ENCODE peak calls at places on chromosomes 13 and 19, in eight cellular contexts. Q, N, Y, X, E, C, W and T are unnamed samples.

GRCh38 chr19:31013391-31013975 is 335.8 kb downstream of the TSHZ3 start:
- DNase-seq in N (no peak), Y (no peak), Q (no peak), E (no peak), X (no peak), C (no peak), W (no peak), T (no peak)

GRCh38 chr19:37583340-37583739 is 11.3 kb downstream of the ZNF571 start:
- DNase-seq in E (no peak), Y (no peak), C (no peak), Q (no peak), X (no peak), W (no peak), N (no peak), T (peak; percentile 55)

GRCh38 chr19:771332-771785 is 20.4 kb downstream of the MISP start:
- DNase-seq in Y (peak; percentile 55), E (peak; percentile 22), C (no peak), W (no peak), N (no peak), X (peak; percentile 39), Q (peak; percentile 22), T (peak; percentile 66)

GRCh38 chr19:54451331-54451871 is 2.4 kb downstream of the LENG8 start:
- DNase-seq in Q (peak; percentile 19), Y (no peak), E (no peak), N (no peak), C (no peak), X (peak; percentile 32), W (no peak), T (peak; percentile 36)

GRCh38 chr13:24727731-24728601 is 36.0 kb upstream of the RNF17 start:
- DNase-seq in Y (peak; percentile 85), E (peak; percentile 76), N (peak; percentile 43), C (peak; percentile 54), X (peak; percentile 74), Q (peak; percentile 62), W (peak; percentile 65), T (peak; percentile 86)

GRCh38 chr19:39845621-39846175 is 481 bp downstream of the FBL start:
- DNase-seq in Y (no peak), E (no peak), X (no peak), C (no peak), W (no peak), Q (no peak), N (no peak), T (no peak)

GRCh38 chr19:47765522-47766358 is 12.8 kb upstream of the SELENOW start:
- DNase-seq in Q (no peak), N (no peak), Y (no peak), X (peak; percentile 39), W (peak; percentile 68), C (no peak), E (peak; percentile 48), T (peak; percentile 95)

GRCh38 chr13:53127378-53127777 is 98.8 kb downstream of the OLFM4 start:
- DNase-seq in Q (no peak), E (no peak), X (no peak), N (no peak), W (no peak), Y (no peak), C (no peak), T (no peak)

GRCh38 chr13:77337159-77337558 is 10.3 kb upstream of the MYCBP2 start:
- DNase-seq in Y (no peak), W (no peak), C (no peak), Q (no peak), N (no peak), E (no peak), X (no peak), T (no peak)

GRCh38 chr19:869245-870177 is 10.0 kb downstream of the CFD start:
- DNase-seq in W (peak; percentile 65), N (no peak), E (no peak), Q (peak; percentile 93), Y (peak; percentile 63), C (no peak), X (peak; percentile 96), T (peak; percentile 50)

GRCh38 chr19:52007436-52007804 is 591 bp downstream of the ZNF615 start:
- DNase-seq in N (no peak), Y (no peak), W (no peak), E (no peak), Q (no peak), C (peak; percentile 26), X (peak; percentile 8), T (peak; percentile 63)

GRCh38 chr19:46416077-46416709 is 2.8 kb upstream of the CCDC8 start:
- DNase-seq in Y (peak; percentile 40), X (peak; percentile 88), C (peak; percentile 95), N (no peak), Q (peak; percentile 75), E (no peak), W (peak; percentile 73), T (peak; percentile 97)

DNA sequence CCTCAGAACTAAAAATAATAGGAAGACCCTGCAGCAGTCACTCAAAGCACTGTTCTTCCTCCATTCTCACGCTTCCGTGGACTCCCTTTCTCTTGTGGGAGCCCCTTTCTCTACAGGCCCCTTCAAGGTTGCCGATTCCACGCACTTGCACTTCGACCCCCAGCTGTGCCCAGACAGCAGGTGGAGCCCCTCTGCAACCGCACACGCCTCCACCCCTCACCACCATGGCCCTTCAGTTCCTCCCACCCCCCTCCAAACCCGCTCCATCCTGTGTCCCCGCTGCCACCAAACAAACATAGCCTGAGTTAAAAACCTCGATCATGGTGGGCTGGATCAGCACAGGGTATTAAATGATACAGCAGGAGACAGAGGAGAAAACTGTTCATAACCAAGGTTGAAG is 102.6 kb downstream of the STK24 start:
- DNase-seq in N (no peak), Q (no peak), C (no peak), X (no peak), Y (no peak), W (no peak), E (no peak), T (no peak)
- H3K36me3 ChIP-seq in N (peaks cover 35% of the 10 kb centered on the region), Q (peaks cover 9% of the 10 kb centered on the region), C (peaks cover 27% of the 10 kb centered on the region), X (peaks cover 10% of the 10 kb centered on the region), Y (peaks cover 39% of the 10 kb centered on the region), W (peaks cover 7% of the 10 kb centered on the region), E (peaks cover 7% of the 10 kb centered on the region), T (peaks cover 48% of the 10 kb centered on the region)

DNA sequence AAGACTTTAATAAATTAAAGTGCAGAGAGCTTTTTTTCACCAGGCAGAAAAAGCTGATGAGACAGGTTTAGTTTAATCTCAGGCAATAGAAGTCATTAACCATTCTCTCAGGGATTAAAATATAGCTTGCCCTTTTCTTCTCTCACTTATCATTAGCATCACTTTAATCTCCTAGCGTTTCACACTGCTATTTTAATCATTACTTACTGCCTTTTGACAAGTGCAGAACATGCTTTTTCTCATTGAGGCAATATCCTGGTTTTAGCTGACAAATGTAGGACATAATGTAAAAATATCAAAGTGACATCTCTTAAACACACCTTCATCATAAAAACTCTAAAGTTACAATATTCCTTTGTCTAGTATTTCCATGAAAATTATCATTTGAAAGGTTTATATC is 94.6 kb downstream of the DACH1 start:
- DNase-seq in X (no peak), Y (no peak), E (no peak), N (no peak), C (no peak), W (no peak), Q (no peak), T (no peak)
- H3K9ac ChIP-seq in X (no peak overlapping the region), Y (no peak overlapping the region), E (no peak overlapping the region), N (no peak overlapping the region), C (no peak overlapping the region), W (no peak overlapping the region), Q (no peak overlapping the region), T (no peak overlapping the region)

GRCh38 chr19:12015015-12015752 is 20.3 kb downstream of the ZNF433 start:
- DNase-seq in C (no peak), E (no peak), Y (no peak), X (peak; percentile 3), W (no peak), Q (no peak), N (no peak), T (no peak)
- H3K36me3 ChIP-seq in C (peaks cover 44% of the 10 kb centered on the region), E (no peaks in the 10 kb centered on the region), Y (no peaks in the 10 kb centered on the region), X (peaks cover 1% of the 10 kb centered on the region), W (peaks cover 12% of the 10 kb centered on the region), Q (peaks cover 17% of the 10 kb centered on the region), N (peaks cover 13% of the 10 kb centered on the region), T (peaks cover 59% of the 10 kb centered on the region)

DNA sequence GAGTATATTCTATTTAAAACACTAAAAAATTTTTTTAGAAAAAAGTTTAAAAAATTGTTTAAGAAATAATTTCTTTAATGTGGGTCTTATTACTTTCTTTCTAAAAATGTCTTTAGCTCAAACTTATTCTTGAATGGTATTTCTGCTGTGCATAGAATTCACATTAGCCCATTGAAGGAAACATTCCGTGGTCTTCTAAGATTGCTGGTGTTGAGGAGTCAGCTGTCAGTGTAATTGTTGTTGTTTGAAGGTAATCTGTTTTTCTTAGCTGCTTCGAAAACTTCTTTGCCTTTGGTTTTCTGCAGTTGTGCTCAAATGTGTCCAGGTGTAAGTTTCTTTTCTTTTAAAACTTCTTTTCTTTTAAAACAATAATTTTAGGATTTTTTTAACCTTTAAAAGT is 85.4 kb upstream of the KLF12 start:
- DNase-seq in Q (peak; percentile 40), X (peak; percentile 55), E (no peak), Y (no peak), N (no peak), W (no peak), C (no peak), T (no peak)
- H3K9ac ChIP-seq in Q (no peak overlapping the region), X (no peak overlapping the region), E (no peak overlapping the region), Y (no peak overlapping the region), N (no peak overlapping the region), W (no peak overlapping the region), C (no peak overlapping the region), T (no peak overlapping the region)